ENCODE peak calls at places on chromosomes 13 and 19, in nine cellular contexts. One of them, this sample, is unnamed.

GRCh38 chr13:89673789-89674311 is 1673.6 kb upstream of the MIR17HG start:
- DNase-seq in CD4-positive, alpha-beta T cell: no peak
- DNase-seq in cardiac muscle cell: no peak
- DNase-seq in cardiac fibroblast: no peak
- DNase-seq in D721Med: no peak
- DNase-seq in AG04450: no peak
- DNase-seq in omental fat pad: no peak
- DNase-seq in neural progenitor cell: no peak
- DNase-seq in mucosa of descending colon: no peak
- DNase-seq in this sample: no peak

GRCh38 chr13:60167121-60167520 is 3.4 kb upstream of the DIAPH3 start:
- DNase-seq in CD4-positive, alpha-beta T cell: no peak
- DNase-seq in cardiac muscle cell: no peak
- DNase-seq in cardiac fibroblast: no peak
- DNase-seq in D721Med: no peak
- DNase-seq in AG04450: no peak
- DNase-seq in omental fat pad: no peak
- DNase-seq in neural progenitor cell: no peak
- DNase-seq in mucosa of descending colon: no peak
- DNase-seq in this sample: no peak

GRCh38 chr19:4065430-4066175 is 1.1 kb downstream of the ZBTB7A start:
- DNase-seq in CD4-positive, alpha-beta T cell: peak; percentile 95
- DNase-seq in cardiac muscle cell: peak; percentile 97
- DNase-seq in cardiac fibroblast: peak; percentile 99
- DNase-seq in D721Med: peak; percentile 84
- DNase-seq in AG04450: peak; percentile 96
- DNase-seq in omental fat pad: peak; percentile 65
- DNase-seq in neural progenitor cell: peak; percentile 99
- DNase-seq in mucosa of descending colon: peak; percentile 99
- DNase-seq in this sample: peak; percentile 97

GRCh38 chr19:18903146-18904056 is 7.4 kb upstream of the CERS1 start:
- DNase-seq in CD4-positive, alpha-beta T cell: no peak
- DNase-seq in cardiac muscle cell: no peak
- DNase-seq in cardiac fibroblast: no peak
- DNase-seq in D721Med: no peak
- DNase-seq in AG04450: no peak
- DNase-seq in omental fat pad: no peak
- DNase-seq in neural progenitor cell: no peak
- DNase-seq in mucosa of descending colon: no peak
- DNase-seq in this sample: no peak

GRCh38 chr13:29195459-29195858 is 375.3 kb downstream of the MTUS2 start:
- DNase-seq in CD4-positive, alpha-beta T cell: no peak
- DNase-seq in cardiac muscle cell: peak; percentile 21
- DNase-seq in cardiac fibroblast: no peak
- DNase-seq in D721Med: no peak
- DNase-seq in AG04450: no peak
- DNase-seq in omental fat pad: no peak
- DNase-seq in neural progenitor cell: no peak
- DNase-seq in mucosa of descending colon: no peak
- DNase-seq in this sample: no peak

GRCh38 chr19:16920816-16921529 is 32.2 kb downstream of the F2RL3 start:
- DNase-seq in CD4-positive, alpha-beta T cell: no peak
- DNase-seq in cardiac muscle cell: no peak
- DNase-seq in cardiac fibroblast: peak; percentile 82
- DNase-seq in D721Med: no peak
- DNase-seq in AG04450: peak; percentile 67
- DNase-seq in omental fat pad: no peak
- DNase-seq in neural progenitor cell: no peak
- DNase-seq in mucosa of descending colon: no peak
- DNase-seq in this sample: no peak

GRCh38 chr19:41225238-41226052 is 6.4 kb downstream of the AXL start:
- DNase-seq in CD4-positive, alpha-beta T cell: no peak
- DNase-seq in cardiac muscle cell: peak; percentile 28
- DNase-seq in cardiac fibroblast: peak; percentile 98
- DNase-seq in D721Med: no peak
- DNase-seq in AG04450: peak; percentile 97
- DNase-seq in omental fat pad: peak; percentile 56
- DNase-seq in neural progenitor cell: peak; percentile 65
- DNase-seq in mucosa of descending colon: peak; percentile 62
- DNase-seq in this sample: no peak

GRCh38 chr19:50722248-50723013 is 733 bp upstream of the CLEC11A start:
- DNase-seq in CD4-positive, alpha-beta T cell: no peak
- DNase-seq in cardiac muscle cell: no peak
- DNase-seq in cardiac fibroblast: no peak
- DNase-seq in D721Med: no peak
- DNase-seq in AG04450: no peak
- DNase-seq in omental fat pad: no peak
- DNase-seq in neural progenitor cell: no peak
- DNase-seq in mucosa of descending colon: peak; percentile 40
- DNase-seq in this sample: no peak

GRCh38 chr13:91187522-91187921 is 160.0 kb upstream of the MIR17HG start:
- DNase-seq in CD4-positive, alpha-beta T cell: no peak
- DNase-seq in cardiac muscle cell: no peak
- DNase-seq in cardiac fibroblast: no peak
- DNase-seq in D721Med: no peak
- DNase-seq in AG04450: no peak
- DNase-seq in omental fat pad: no peak
- DNase-seq in neural progenitor cell: no peak
- DNase-seq in mucosa of descending colon: no peak
- DNase-seq in this sample: no peak

GRCh38 chr19:18300930-18301717 is 19.7 kb upstream of the JUND start:
- DNase-seq in CD4-positive, alpha-beta T cell: no peak
- DNase-seq in cardiac muscle cell: peak; percentile 50
- DNase-seq in cardiac fibroblast: peak; percentile 65
- DNase-seq in D721Med: no peak
- DNase-seq in AG04450: no peak
- DNase-seq in omental fat pad: no peak
- DNase-seq in neural progenitor cell: no peak
- DNase-seq in mucosa of descending colon: peak; percentile 86
- DNase-seq in this sample: no peak

GRCh38 chr19:45443462-45444317 is 20.0 kb upstream of the ERCC1 start:
- DNase-seq in CD4-positive, alpha-beta T cell: no peak
- DNase-seq in cardiac muscle cell: peak; percentile 96
- DNase-seq in cardiac fibroblast: peak; percentile 95
- DNase-seq in D721Med: peak; percentile 89
- DNase-seq in AG04450: no peak
- DNase-seq in omental fat pad: peak; percentile 96
- DNase-seq in neural progenitor cell: peak; percentile 98
- DNase-seq in mucosa of descending colon: peak; percentile 97
- DNase-seq in this sample: peak; percentile 88

GRCh38 chr19:21474671-21475181 is 30.7 kb upstream of the ZNF429 start:
- DNase-seq in CD4-positive, alpha-beta T cell: peak; percentile 26
- DNase-seq in cardiac muscle cell: peak; percentile 92
- DNase-seq in cardiac fibroblast: peak; percentile 48
- DNase-seq in D721Med: no peak
- DNase-seq in AG04450: peak; percentile 2
- DNase-seq in omental fat pad: peak; percentile 74
- DNase-seq in neural progenitor cell: peak; percentile 82
- DNase-seq in mucosa of descending colon: peak; percentile 70
- DNase-seq in this sample: peak; percentile 78

GRCh38 chr13:27770809-27771208 is 21.5 kb upstream of the GSX1 start:
- DNase-seq in CD4-positive, alpha-beta T cell: no peak
- DNase-seq in cardiac muscle cell: no peak
- DNase-seq in cardiac fibroblast: peak; percentile 13
- DNase-seq in D721Med: no peak
- DNase-seq in AG04450: no peak
- DNase-seq in omental fat pad: no peak
- DNase-seq in neural progenitor cell: peak; percentile 56
- DNase-seq in mucosa of descending colon: no peak
- DNase-seq in this sample: peak; percentile 31
- TF ChIP-seq CTCF in CD4-positive, alpha-beta T cell: peak; percentile 56
- TF ChIP-seq CTCF in cardiac muscle cell: peak; percentile 50
- TF ChIP-seq CTCF in cardiac fibroblast: peak; percentile 43
- TF ChIP-seq CTCF in D721Med: peak; percentile 29
- TF ChIP-seq CTCF in AG04450: peak; percentile 39
- TF ChIP-seq CTCF in omental fat pad: no peak
- TF ChIP-seq CTCF in neural progenitor cell: peak; percentile 63
- TF ChIP-seq CTCF in mucosa of descending colon: no peak
- TF ChIP-seq CTCF in this sample: peak; percentile 12

GRCh38 chr13:49436890-49437289 is 7.0 kb downstream of the CAB39L start:
- DNase-seq in CD4-positive, alpha-beta T cell: no peak
- DNase-seq in cardiac muscle cell: peak; percentile 8
- DNase-seq in cardiac fibroblast: peak; percentile 79
- DNase-seq in D721Med: no peak
- DNase-seq in AG04450: no peak
- DNase-seq in omental fat pad: no peak
- DNase-seq in neural progenitor cell: no peak
- DNase-seq in mucosa of descending colon: no peak
- DNase-seq in this sample: no peak
- TF ChIP-seq CTCF in CD4-positive, alpha-beta T cell: no peak
- TF ChIP-seq CTCF in cardiac muscle cell: no peak
- TF ChIP-seq CTCF in cardiac fibroblast: no peak
- TF ChIP-seq CTCF in D721Med: peak; percentile 7
- TF ChIP-seq CTCF in AG04450: peak; percentile 30
- TF ChIP-seq CTCF in omental fat pad: no peak
- TF ChIP-seq CTCF in neural progenitor cell: no peak
- TF ChIP-seq CTCF in mucosa of descending colon: no peak
- TF ChIP-seq CTCF in this sample: no peak

DNA sequence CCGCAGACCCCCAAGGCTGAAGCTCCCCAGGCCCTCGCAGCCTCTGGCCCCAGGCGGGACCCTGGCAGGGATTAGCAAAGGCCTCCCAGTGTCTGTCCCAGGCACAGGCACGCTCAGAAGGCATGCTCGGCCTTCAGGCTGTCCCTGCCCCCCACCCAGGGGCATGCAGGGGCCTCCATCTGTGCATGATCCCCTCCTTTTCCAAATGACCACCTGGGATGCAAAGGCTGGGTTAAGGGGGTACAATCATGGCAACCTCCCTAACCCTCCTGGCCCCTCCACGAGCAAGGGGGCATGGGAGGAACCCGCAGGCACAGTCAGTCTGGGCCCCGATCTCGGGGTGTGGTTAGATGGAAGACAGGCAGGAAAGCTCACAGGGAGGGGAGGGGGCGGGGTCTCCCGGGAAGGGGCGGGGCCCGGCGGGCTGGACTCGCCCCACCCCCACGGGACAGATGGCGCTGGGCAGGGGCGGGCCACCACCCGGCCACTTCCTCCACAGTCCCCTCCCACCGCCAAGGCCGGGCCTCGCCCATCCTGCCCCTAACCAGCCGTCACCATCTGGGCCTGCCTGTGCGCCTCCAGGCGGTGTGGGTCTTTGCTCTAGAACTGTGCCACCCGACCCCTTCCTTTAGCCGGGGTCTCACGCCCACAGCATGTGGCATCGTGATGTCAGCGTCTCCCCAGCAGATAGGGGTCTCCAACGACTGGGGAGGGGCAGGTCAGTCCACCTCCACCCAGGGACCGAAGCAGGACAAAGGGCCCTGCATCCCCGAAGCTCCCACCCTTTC is 7.0 kb upstream of the REXO1 start:
- DNase-seq in CD4-positive, alpha-beta T cell: peak; percentile 68
- DNase-seq in cardiac muscle cell: peak; percentile 90
- DNase-seq in cardiac fibroblast: peak; percentile 93
- DNase-seq in D721Med: peak; percentile 98
- DNase-seq in AG04450: peak; percentile 61
- DNase-seq in omental fat pad: no peak
- DNase-seq in neural progenitor cell: peak; percentile 93
- DNase-seq in mucosa of descending colon: peak; percentile 98
- DNase-seq in this sample: peak; percentile 98
- TF ChIP-seq CTCF in CD4-positive, alpha-beta T cell: no peak
- TF ChIP-seq CTCF in cardiac muscle cell: no peak
- TF ChIP-seq CTCF in cardiac fibroblast: no peak
- TF ChIP-seq CTCF in D721Med: no peak
- TF ChIP-seq CTCF in AG04450: no peak
- TF ChIP-seq CTCF in omental fat pad: no peak
- TF ChIP-seq CTCF in neural progenitor cell: no peak
- TF ChIP-seq CTCF in mucosa of descending colon: no peak
- TF ChIP-seq CTCF in this sample: no peak

GRCh38 chr13:69566104-69566716 is 541.4 kb upstream of the ATXN8OS start:
- DNase-seq in CD4-positive, alpha-beta T cell: no peak
- DNase-seq in cardiac muscle cell: no peak
- DNase-seq in cardiac fibroblast: no peak
- DNase-seq in D721Med: no peak
- DNase-seq in AG04450: no peak
- DNase-seq in omental fat pad: no peak
- DNase-seq in neural progenitor cell: no peak
- DNase-seq in mucosa of descending colon: no peak
- DNase-seq in this sample: no peak

GRCh38 chr13:69567514-69567913 is 540.1 kb upstream of the ATXN8OS start:
- DNase-seq in CD4-positive, alpha-beta T cell: no peak
- DNase-seq in cardiac muscle cell: no peak
- DNase-seq in cardiac fibroblast: no peak
- DNase-seq in D721Med: no peak
- DNase-seq in AG04450: no peak
- DNase-seq in omental fat pad: no peak
- DNase-seq in neural progenitor cell: no peak
- DNase-seq in mucosa of descending colon: no peak
- DNase-seq in this sample: no peak

DNA sequence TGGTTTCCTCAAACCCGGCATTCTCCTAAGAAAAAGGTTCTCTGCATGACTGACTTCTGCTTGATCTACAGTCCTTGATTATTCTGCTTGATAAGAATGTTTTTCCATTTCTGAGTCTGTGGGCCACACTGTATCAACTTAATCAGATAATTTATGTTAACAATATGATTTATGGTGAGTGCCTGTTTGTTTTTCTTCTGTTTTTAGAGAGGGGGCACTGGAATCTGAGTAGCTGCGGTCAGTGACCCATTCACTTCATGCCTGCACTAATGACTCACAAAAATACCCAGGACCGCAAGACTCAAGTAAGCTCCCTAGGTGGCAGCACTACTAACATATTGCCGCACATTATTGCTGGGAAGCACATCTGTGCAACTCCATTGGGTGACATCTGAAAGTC is 542.3 kb upstream of the ATXN8OS start:
- DNase-seq in CD4-positive, alpha-beta T cell: no peak
- DNase-seq in cardiac muscle cell: no peak
- DNase-seq in cardiac fibroblast: no peak
- DNase-seq in D721Med: no peak
- DNase-seq in AG04450: no peak
- DNase-seq in omental fat pad: no peak
- DNase-seq in neural progenitor cell: peak; percentile 56
- DNase-seq in mucosa of descending colon: no peak
- DNase-seq in this sample: peak; percentile 18
- TF ChIP-seq CTCF in CD4-positive, alpha-beta T cell: no peak
- TF ChIP-seq CTCF in cardiac muscle cell: no peak
- TF ChIP-seq CTCF in cardiac fibroblast: no peak
- TF ChIP-seq CTCF in D721Med: peak; percentile 16
- TF ChIP-seq CTCF in AG04450: no peak
- TF ChIP-seq CTCF in omental fat pad: no peak
- TF ChIP-seq CTCF in neural progenitor cell: peak; percentile 63
- TF ChIP-seq CTCF in mucosa of descending colon: no peak
- TF ChIP-seq CTCF in this sample: peak; percentile 61

DNA sequence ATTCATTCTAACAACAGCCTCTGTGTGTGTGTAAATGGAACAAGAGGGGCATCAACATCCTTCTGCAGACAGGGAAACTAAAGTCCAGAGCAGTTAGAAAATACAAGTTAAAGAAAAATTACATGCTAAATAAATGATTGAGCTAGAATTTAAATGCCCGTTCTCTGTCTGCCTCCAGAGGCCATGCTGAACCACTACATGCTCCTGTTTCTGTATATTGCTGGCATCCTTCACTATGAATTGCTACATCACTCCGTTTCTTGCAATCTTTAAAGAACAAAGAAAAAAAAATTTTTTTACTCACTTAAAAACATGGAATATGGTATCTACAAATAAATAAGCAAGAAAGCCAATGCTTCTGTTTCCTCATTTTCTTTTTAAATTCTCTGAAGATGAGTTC is 47.9 kb downstream of the DCT start:
- DNase-seq in CD4-positive, alpha-beta T cell: no peak
- DNase-seq in cardiac muscle cell: no peak
- DNase-seq in cardiac fibroblast: peak; percentile 70
- DNase-seq in D721Med: no peak
- DNase-seq in AG04450: no peak
- DNase-seq in omental fat pad: no peak
- DNase-seq in neural progenitor cell: no peak
- DNase-seq in mucosa of descending colon: no peak
- DNase-seq in this sample: no peak
- TF ChIP-seq CTCF in CD4-positive, alpha-beta T cell: no peak
- TF ChIP-seq CTCF in cardiac muscle cell: peak; percentile 56
- TF ChIP-seq CTCF in cardiac fibroblast: peak; percentile 4
- TF ChIP-seq CTCF in D721Med: no peak
- TF ChIP-seq CTCF in AG04450: peak; percentile 46
- TF ChIP-seq CTCF in omental fat pad: no peak
- TF ChIP-seq CTCF in neural progenitor cell: no peak
- TF ChIP-seq CTCF in mucosa of descending colon: no peak
- TF ChIP-seq CTCF in this sample: no peak

This sample was measured in glutamatergic neuron.